ENCODE peak calls at places on chromosomes 12 and 14, in five cellular contexts. One of them, this sample, is unnamed.

GRCh38 chr14:91569301-91569700 is 59.2 kb upstream of the PPP4R3A start:
- DNase-seq in activated naive CD8-positive, alpha-beta T cell treated with anti-CD3 and anti-CD28 coated beads, Interleukin-2, amount 50 U/mL, for 24 hours: no peak
- DNase-seq in CD8-positive, alpha-beta T cell: no peak
- DNase-seq in spleen: no peak
- DNase-seq in fibroblast of mammary gland: no peak
- DNase-seq in this sample: no peak

GRCh38 chr14:21107360-21107781 is 6.5 kb downstream of the TMEM253 start:
- DNase-seq in CD8-positive, alpha-beta T cell: no peak
- DNase-seq in spleen: no peak
- DNase-seq in fibroblast of mammary gland: peak
- DNase-seq in activated naive CD8-positive, alpha-beta T cell treated with anti-CD3 and anti-CD28 coated beads, Interleukin-2, amount 50 U/mL, for 24 hours: no peak
- DNase-seq in this sample: no peak

GRCh38 chr14:24264298-24264697 is 1.3 kb upstream of the TGM1 start:
- DNase-seq in CD8-positive, alpha-beta T cell: no peak
- DNase-seq in activated naive CD8-positive, alpha-beta T cell treated with anti-CD3 and anti-CD28 coated beads, Interleukin-2, amount 50 U/mL, for 24 hours: no peak
- DNase-seq in spleen: no peak
- DNase-seq in fibroblast of mammary gland: no peak
- DNase-seq in this sample: no peak

GRCh38 chr12:122730215-122731014 is at the start of gene HCAR1:
- DNase-seq in spleen: peak
- DNase-seq in fibroblast of mammary gland: peak
- DNase-seq in CD8-positive, alpha-beta T cell: no peak
- DNase-seq in activated naive CD8-positive, alpha-beta T cell treated with anti-CD3 and anti-CD28 coated beads, Interleukin-2, amount 50 U/mL, for 24 hours: peak
- DNase-seq in this sample: peak

GRCh38 chr12:4736048-4736447 is 15.8 kb downstream of the GALNT8 start:
- DNase-seq in CD8-positive, alpha-beta T cell: no peak
- DNase-seq in spleen: no peak
- DNase-seq in activated naive CD8-positive, alpha-beta T cell treated with anti-CD3 and anti-CD28 coated beads, Interleukin-2, amount 50 U/mL, for 24 hours: no peak
- DNase-seq in fibroblast of mammary gland: no peak
- DNase-seq in this sample: no peak

GRCh38 chr14:68543516-68543915 is 249.4 kb downstream of the ZFP36L1 start:
- DNase-seq in spleen: no peak
- DNase-seq in activated naive CD8-positive, alpha-beta T cell treated with anti-CD3 and anti-CD28 coated beads, Interleukin-2, amount 50 U/mL, for 24 hours: no peak
- DNase-seq in CD8-positive, alpha-beta T cell: no peak
- DNase-seq in fibroblast of mammary gland: no peak
- DNase-seq in this sample: no peak

GRCh38 chr12:1927751-1928351 is 9.4 kb upstream of the CACNA2D4 start:
- DNase-seq in activated naive CD8-positive, alpha-beta T cell treated with anti-CD3 and anti-CD28 coated beads, Interleukin-2, amount 50 U/mL, for 24 hours: no peak
- DNase-seq in spleen: peak
- DNase-seq in fibroblast of mammary gland: no peak
- DNase-seq in CD8-positive, alpha-beta T cell: no peak
- DNase-seq in this sample: peak

GRCh38 chr14:67411820-67412421 is at the start of gene PLEK2:
- DNase-seq in spleen: peak
- DNase-seq in fibroblast of mammary gland: peak
- DNase-seq in CD8-positive, alpha-beta T cell: peak
- DNase-seq in activated naive CD8-positive, alpha-beta T cell treated with anti-CD3 and anti-CD28 coated beads, Interleukin-2, amount 50 U/mL, for 24 hours: peak
- DNase-seq in this sample: peak

GRCh38 chr12:96223411-96224218 is 29.4 kb downstream of the ELK3 start:
- DNase-seq in fibroblast of mammary gland: no peak
- DNase-seq in activated naive CD8-positive, alpha-beta T cell treated with anti-CD3 and anti-CD28 coated beads, Interleukin-2, amount 50 U/mL, for 24 hours: no peak
- DNase-seq in CD8-positive, alpha-beta T cell: no peak
- DNase-seq in spleen: no peak
- DNase-seq in this sample: no peak

GRCh38 chr12:69684472-69684871 is 14.6 kb downstream of the BEST3 start:
- DNase-seq in fibroblast of mammary gland: no peak
- DNase-seq in CD8-positive, alpha-beta T cell: no peak
- DNase-seq in spleen: no peak
- DNase-seq in activated naive CD8-positive, alpha-beta T cell treated with anti-CD3 and anti-CD28 coated beads, Interleukin-2, amount 50 U/mL, for 24 hours: no peak
- DNase-seq in this sample: no peak

GRCh38 chr12:75505706-75506312 is 5.6 kb downstream of the KRR1 start:
- DNase-seq in spleen: no peak
- DNase-seq in fibroblast of mammary gland: peak
- DNase-seq in activated naive CD8-positive, alpha-beta T cell treated with anti-CD3 and anti-CD28 coated beads, Interleukin-2, amount 50 U/mL, for 24 hours: no peak
- DNase-seq in CD8-positive, alpha-beta T cell: no peak
- DNase-seq in this sample: peak

GRCh38 chr12:14768823-14769405 is 34.4 kb downstream of the WBP11 start:
- DNase-seq in CD8-positive, alpha-beta T cell: no peak
- DNase-seq in activated naive CD8-positive, alpha-beta T cell treated with anti-CD3 and anti-CD28 coated beads, Interleukin-2, amount 50 U/mL, for 24 hours: peak
- DNase-seq in fibroblast of mammary gland: peak
- DNase-seq in spleen: peak
- DNase-seq in this sample: peak

GRCh38 chr12:120131116-120131515 is 14.6 kb upstream of the RAB35 start:
- DNase-seq in spleen: no peak
- DNase-seq in fibroblast of mammary gland: no peak
- DNase-seq in CD8-positive, alpha-beta T cell: no peak
- DNase-seq in activated naive CD8-positive, alpha-beta T cell treated with anti-CD3 and anti-CD28 coated beads, Interleukin-2, amount 50 U/mL, for 24 hours: no peak
- DNase-seq in this sample: no peak

GRCh38 chr12:4118601-4119156 is 154.9 kb upstream of the CCND2 start:
- DNase-seq in CD8-positive, alpha-beta T cell: no peak
- DNase-seq in fibroblast of mammary gland: no peak
- DNase-seq in activated naive CD8-positive, alpha-beta T cell treated with anti-CD3 and anti-CD28 coated beads, Interleukin-2, amount 50 U/mL, for 24 hours: no peak
- DNase-seq in spleen: no peak
- DNase-seq in this sample: no peak

This sample was measured in AG10803.